ENCODE peak calls at places on chromosome 17, in ten cellular contexts. D is IMR-90; R is EL; I is NCI-H526 treated with DMSO at 0.1 percent for 48 hours; K is stimulated activated CD8-positive, alpha-beta memory T cell treated with anti-CD3 and anti-CD28 coated beads, Interleukin-15, amount 100 ng/mL, for 4 hours; M is GM03348; Y is left colon; S is GDM1; H is choroid plexus epithelial cell; G is NCI-H2081. N is an unnamed sample.

GRCh38 chr17:77266891-77267341 is 126.1 kb downstream of the SEC14L1 start:
- DNase-seq in D (peak; percentile 23), R (no peak), I (no peak), K (no peak), M (no peak), Y (no peak), S (no peak), H (no peak), G (no peak), N (no peak)

GRCh38 chr17:43524945-43525575 is 21.1 kb downstream of the ETV4 start:
- DNase-seq in D (peak; percentile 27), R (peak; percentile 31), I (no peak), K (no peak), M (no peak), Y (no peak), S (no peak), H (peak; percentile 66), G (no peak), N (no peak)

GRCh38 chr17:74526681-74527080 is 4.6 kb downstream of the CD300LB start:
- DNase-seq in D (no peak), R (no peak), I (no peak), K (no peak), M (no peak), Y (no peak), S (no peak), H (no peak), G (no peak), N (no peak)

GRCh38 chr17:78498848-78499247 is 78.3 kb downstream of the DNAH17 start:
- DNase-seq in D (no peak), R (no peak), I (no peak), K (no peak), M (no peak), Y (no peak), S (no peak), H (no peak), G (no peak), N (peak; percentile 77)

GRCh38 chr17:72853438-72854415 is 238.8 kb downstream of the SLC39A11 start:
- DNase-seq in D (no peak), R (no peak), I (no peak), K (no peak), M (no peak), Y (no peak), S (no peak), H (no peak), G (no peak), N (no peak)

GRCh38 chr17:57707892-57708291 is 37.2 kb downstream of the CCDC182 start:
- DNase-seq in D (peak; percentile 10), R (no peak), I (no peak), K (no peak), M (peak; percentile 27), Y (no peak), S (no peak), H (peak; percentile 8), G (peak; percentile 35), N (peak; percentile 97)

GRCh38 chr17:17580662-17581470 is 10.6 kb downstream of the PEMT start:
- DNase-seq in D (peak; percentile 27), R (peak; percentile 34), I (no peak), K (no peak), M (no peak), Y (no peak), S (no peak), H (peak; percentile 48), G (no peak), N (peak; percentile 76)

GRCh38 chr17:63419949-63420867 is 25.9 kb downstream of the CYB561 start:
- DNase-seq in D (no peak), R (no peak), I (no peak), K (no peak), M (no peak), Y (no peak), S (peak; percentile 91), H (no peak), G (no peak), N (no peak)

GRCh38 chr17:62716834-62717588 is 89.5 kb downstream of the MRC2 start:
- DNase-seq in D (no peak), R (no peak), I (no peak), K (no peak), M (no peak), Y (no peak), S (no peak), H (no peak), G (no peak), N (no peak)

GRCh38 chr17:60410001-60410400 is 12.3 kb upstream of the CHCT1 start:
- DNase-seq in D (no peak), R (no peak), I (no peak), K (no peak), M (no peak), Y (no peak), S (no peak), H (no peak), G (no peak), N (no peak)

GRCh38 chr17:4097165-4097960 is 45.5 kb downstream of the ZZEF1 start:
- DNase-seq in D (no peak), R (no peak), I (no peak), K (no peak), M (no peak), Y (no peak), S (no peak), H (no peak), G (no peak), N (peak; percentile 14)

GRCh38 chr17:48328457-48328856 is 101.6 kb downstream of the SKAP1 start:
- DNase-seq in D (no peak), R (no peak), I (no peak), K (no peak), M (no peak), Y (no peak), S (no peak), H (no peak), G (no peak), N (no peak)

GRCh38 chr17:51769231-51769630 is 389.3 kb downstream of the CA10 start:
- DNase-seq in D (no peak), R (no peak), I (no peak), K (no peak), M (no peak), Y (no peak), S (no peak), H (no peak), G (no peak), N (no peak)